ENCODE peak calls at places on chromosomes 6 and 20, in four cellular contexts. R is NCI-H1417, H is neural crest cell, Z is T-helper 1 cell. J is an unnamed sample.

GRCh38 chr6:46903175-46903574 is 18.6 kb downstream of the ADGRF5 start:
- DNase-seq in R (no peak), H (no peak), Z (no peak), J (no peak)

GRCh38 chr6:76681781-76682180 is 609.3 kb upstream of the IMPG1 start:
- DNase-seq in R (no peak), H (no peak), Z (no peak), J (no peak)

GRCh38 chr6:34272022-34272926 is 23.5 kb upstream of the SMIM29 start:
- DNase-seq in R (no peak), H (no peak), Z (no peak), J (no peak)

GRCh38 chr6:170344631-170345576 is 38.3 kb downstream of the FAM120B start:
- DNase-seq in R (no peak), H (peak), Z (no peak), J (no peak)

GRCh38 chr6:40763001-40763400 is 175.8 kb upstream of the LRFN2 start:
- DNase-seq in R (no peak), H (no peak), Z (no peak), J (no peak)

GRCh38 chr20:64164123-64164836 is at the start of gene MYT1:
- DNase-seq in R (peak), H (no peak), Z (no peak), J (peak)

GRCh38 chr6:90100059-90100665 is 196.5 kb downstream of the BACH2 start:
- DNase-seq in R (no peak), H (no peak), Z (no peak), J (no peak)

GRCh38 chr20:38725959-38726848 is 1.9 kb downstream of the SLC32A1 start:
- DNase-seq in R (peak), H (peak), Z (no peak), J (peak)

GRCh38 chr20:2386516-2387179 is 5.9 kb downstream of the TGM6 start:
- DNase-seq in R (no peak), H (no peak), Z (no peak), J (no peak)

GRCh38 chr20:23878787-23879186 is 761 bp downstream of the CST5 start:
- DNase-seq in R (no peak), H (no peak), Z (no peak), J (no peak)

GRCh38 chr6:130755368-130756034 is 71.7 kb upstream of the SMLR1 start:
- DNase-seq in R (no peak), H (no peak), Z (no peak), J (no peak)

GRCh38 chr20:20362774-20363435 is 5.0 kb upstream of the INSM1 start:
- DNase-seq in R (peak), H (peak), Z (no peak), J (peak)

GRCh38 chr6:157648561-157648960 is 174.5 kb upstream of the SNX9 start:
- DNase-seq in R (no peak), H (no peak), Z (no peak), J (no peak)

GRCh38 chr6:144644776-144645175 is 359.6 kb downstream of the UTRN start:
- DNase-seq in R (no peak), H (no peak), Z (no peak), J (no peak)

GRCh38 chr20:4962257-4962855 is 39.0 kb downstream of the SLC23A2 start:
- DNase-seq in R (no peak), H (no peak), Z (no peak), J (no peak)

GRCh38 chr6:72661408-72661807 is 39.5 kb downstream of the KCNQ5 start:
- DNase-seq in R (no peak), H (no peak), Z (no peak), J (no peak)